ENCODE peak calls at places on chromosomes 16 and 17, in ten cellular contexts. Y is cardiac muscle cell, O is upper lobe of right lung, G is small intestine, A is ascending aorta, U is adrenal gland, K is stomach, T is astrocyte, P is A549, W is PC-9. F is an unnamed sample.

GRCh38 chr16:914453-914852 is 56.3 kb downstream of the LMF1 start:
- DNase-seq in Y (peak; percentile 7), O (no peak), G (peak; percentile 12), A (no peak), U (no peak), K (no peak), T (peak; percentile 12), P (peak; percentile 15), W (no peak), F (no peak)

GRCh38 chr17:81481011-81481799 is 31.4 kb downstream of the ACTG1 start:
- DNase-seq in Y (peak; percentile 81), O (peak; percentile 83), G (peak; percentile 77), A (peak; percentile 86), U (peak; percentile 77), K (peak; percentile 78), T (peak; percentile 23), P (peak; percentile 52), W (no peak), F (peak; percentile 81)

GRCh38 chr16:52921104-52921503 is 131.6 kb downstream of the CHD9NB start:
- DNase-seq in Y (no peak), O (no peak), G (no peak), A (no peak), U (no peak), K (no peak), T (no peak), P (no peak), W (no peak), F (no peak)

GRCh38 chr17:41464682-41465081 is 2.5 kb downstream of the KRT32 start:
- DNase-seq in Y (peak; percentile 88), O (no peak), G (peak; percentile 45), A (no peak), U (peak; percentile 65), K (peak; percentile 59), T (peak; percentile 95), P (peak; percentile 50), W (peak; percentile 93), F (no peak)

GRCh38 chr17:11944587-11944986 is 52.7 kb downstream of the ZNF18 start:
- DNase-seq in Y (no peak), O (no peak), G (no peak), A (no peak), U (no peak), K (no peak), T (peak; percentile 34), P (peak; percentile 26), W (no peak), F (no peak)

GRCh38 chr17:15510361-15510760 is 42.9 kb upstream of the CDRT4 start:
- DNase-seq in Y (peak; percentile 58), O (no peak), G (no peak), A (peak; percentile 85), U (no peak), K (no peak), T (peak; percentile 80), P (peak; percentile 41), W (no peak), F (no peak)

GRCh38 chr17:37388266-37388665 is 12.5 kb downstream of the C17orf78 start:
- DNase-seq in Y (no peak), O (no peak), G (no peak), A (no peak), U (no peak), K (no peak), T (peak; percentile 65), P (no peak), W (no peak), F (no peak)

GRCh38 chr17:47239663-47240374 is 13.8 kb upstream of the ITGB3 start:
- DNase-seq in Y (peak; percentile 98), O (no peak), G (peak; percentile 31), A (peak; percentile 98), U (peak; percentile 97), K (peak; percentile 50), T (peak; percentile 96), P (peak; percentile 75), W (peak; percentile 97), F (no peak)

GRCh38 chr17:17437893-17438292 is 38.9 kb upstream of the MED9 start:
- DNase-seq in Y (no peak), O (no peak), G (no peak), A (no peak), U (no peak), K (no peak), T (no peak), P (no peak), W (no peak), F (no peak)
- H3K4me1 ChIP-seq in Y (peaks cover 6% of the 10 kb centered on the region), O (no peaks in the 10 kb centered on the region), G (no peaks in the 10 kb centered on the region), A (no peaks in the 10 kb centered on the region), U (no peaks in the 10 kb centered on the region), K (peaks cover 7% of the 10 kb centered on the region), T (peaks cover 24% of the 10 kb centered on the region), P (peaks cover 55% of the 10 kb centered on the region), W (no peaks in the 10 kb centered on the region), F (peaks cover 6% of the 10 kb centered on the region)

GRCh38 chr17:1000597-1001490 is 3.9 kb downstream of the TIMM22 start:
- DNase-seq in Y (peak; percentile 82), O (no peak), G (no peak), A (peak; percentile 70), U (peak; percentile 69), K (peak; percentile 63), T (peak; percentile 26), P (no peak), W (no peak), F (no peak)

GRCh38 chr17:996554-997344 is at the start of gene TIMM22:
- DNase-seq in Y (peak; percentile 99), O (peak; percentile 96), G (peak; percentile 96), A (peak; percentile 95), U (peak; percentile 96), K (peak; percentile 93), T (peak; percentile 96), P (peak; percentile 100), W (peak; percentile 94), F (peak; percentile 100)

GRCh38 chr17:1002412-1002753 is 5.5 kb downstream of the TIMM22 start:
- DNase-seq in Y (no peak), O (no peak), G (no peak), A (peak; percentile 66), U (no peak), K (no peak), T (peak; percentile 27), P (no peak), W (no peak), F (no peak)

GRCh38 chr17:1001640-1002411 is 4.9 kb downstream of the TIMM22 start:
- DNase-seq in Y (peak; percentile 60), O (no peak), G (no peak), A (peak; percentile 82), U (peak; percentile 75), K (no peak), T (peak; percentile 72), P (no peak), W (no peak), F (no peak)

DNA sequence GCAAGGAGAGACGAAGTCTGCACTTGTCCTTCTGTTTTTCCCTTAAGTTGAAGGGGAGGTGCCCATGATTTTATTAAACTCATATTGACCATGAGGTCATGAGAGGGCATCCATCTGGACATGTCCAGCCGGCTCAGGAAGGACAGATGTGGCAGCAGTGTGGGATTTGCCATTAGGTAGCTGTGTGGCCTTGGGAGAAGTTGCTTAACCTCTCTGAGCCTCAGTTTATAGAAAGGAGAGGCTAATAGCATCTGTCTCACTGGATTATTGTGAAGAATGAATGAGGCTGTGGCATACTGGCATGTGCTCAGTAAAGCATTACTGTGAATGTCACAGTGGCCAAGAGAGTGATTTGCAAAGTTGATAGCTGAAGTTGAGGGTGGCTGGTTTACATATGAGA is 1.2 kb downstream of the TIMM22 start:
- DNase-seq in Y (no peak), O (no peak), G (no peak), A (no peak), U (no peak), K (no peak), T (no peak), P (no peak), W (no peak), F (no peak)
- H3K4me3 ChIP-seq in Y (peak overlapping the region; percentile 95), O (peak overlapping the region; percentile 99), G (peak overlapping the region; percentile 93), A (peak overlapping the region; percentile 86), U (no peak overlapping the region), K (peak overlapping the region; percentile 100), T (peak overlapping the region; percentile 99), P (peak overlapping the region; percentile 88), W (peak overlapping the region; percentile 86), F (peak overlapping the region; percentile 94)

DNA sequence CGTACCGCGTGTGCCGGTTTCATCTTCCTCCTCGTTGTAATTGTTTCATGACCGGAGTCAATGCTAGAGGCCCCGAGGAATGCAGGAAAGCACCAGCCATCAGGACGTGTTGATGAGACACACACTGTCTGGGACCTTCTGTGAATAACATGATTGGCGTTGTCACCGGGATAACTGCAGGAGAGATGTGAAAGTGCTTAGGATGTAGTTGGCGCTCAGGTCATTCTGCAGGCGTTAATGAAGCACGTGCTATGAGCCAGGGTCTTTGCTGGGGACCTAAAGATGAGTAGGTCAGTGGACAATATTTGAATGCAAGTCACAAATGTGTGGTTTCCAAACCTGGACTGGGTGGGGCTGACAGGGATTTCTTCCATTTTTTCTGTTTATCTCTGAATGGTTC is 181.6 kb upstream of the HSBP1 start:
- DNase-seq in Y (no peak), O (no peak), G (no peak), A (no peak), U (no peak), K (no peak), T (no peak), P (no peak), W (no peak), F (no peak)
- H3K9me3 ChIP-seq in Y (no peaks in the 10 kb centered on the region), O (no peaks in the 10 kb centered on the region), G (no peaks in the 10 kb centered on the region), A (no peaks in the 10 kb centered on the region), U (no peaks in the 10 kb centered on the region), K (no peaks in the 10 kb centered on the region), T (no peaks in the 10 kb centered on the region), P (no peaks in the 10 kb centered on the region), W (no peaks in the 10 kb centered on the region), F (no peaks in the 10 kb centered on the region)

GRCh38 chr16:89319883-89320716 is 102.6 kb downstream of the ZNF778 start:
- DNase-seq in Y (peak; percentile 71), O (no peak), G (peak; percentile 64), A (peak; percentile 83), U (peak; percentile 93), K (peak; percentile 51), T (peak; percentile 82), P (peak; percentile 79), W (peak; percentile 92), F (no peak)

GRCh38 chr16:89320717-89321501 is 103.4 kb downstream of the ZNF778 start:
- DNase-seq in Y (peak; percentile 61), O (no peak), G (peak; percentile 84), A (no peak), U (peak; percentile 88), K (peak; percentile 60), T (peak; percentile 69), P (peak; percentile 56), W (peak; percentile 60), F (peak; percentile 81)

GRCh38 chr16:89323120-89323960 is 105.8 kb downstream of the ZNF778 start:
- DNase-seq in Y (no peak), O (no peak), G (no peak), A (no peak), U (no peak), K (no peak), T (no peak), P (no peak), W (no peak), F (no peak)

GRCh38 chr16:89324056-89325010 is 106.8 kb downstream of the ZNF778 start:
- DNase-seq in Y (peak; percentile 60), O (peak; percentile 36), G (no peak), A (no peak), U (no peak), K (no peak), T (peak; percentile 95), P (no peak), W (no peak), F (no peak)

DNA sequence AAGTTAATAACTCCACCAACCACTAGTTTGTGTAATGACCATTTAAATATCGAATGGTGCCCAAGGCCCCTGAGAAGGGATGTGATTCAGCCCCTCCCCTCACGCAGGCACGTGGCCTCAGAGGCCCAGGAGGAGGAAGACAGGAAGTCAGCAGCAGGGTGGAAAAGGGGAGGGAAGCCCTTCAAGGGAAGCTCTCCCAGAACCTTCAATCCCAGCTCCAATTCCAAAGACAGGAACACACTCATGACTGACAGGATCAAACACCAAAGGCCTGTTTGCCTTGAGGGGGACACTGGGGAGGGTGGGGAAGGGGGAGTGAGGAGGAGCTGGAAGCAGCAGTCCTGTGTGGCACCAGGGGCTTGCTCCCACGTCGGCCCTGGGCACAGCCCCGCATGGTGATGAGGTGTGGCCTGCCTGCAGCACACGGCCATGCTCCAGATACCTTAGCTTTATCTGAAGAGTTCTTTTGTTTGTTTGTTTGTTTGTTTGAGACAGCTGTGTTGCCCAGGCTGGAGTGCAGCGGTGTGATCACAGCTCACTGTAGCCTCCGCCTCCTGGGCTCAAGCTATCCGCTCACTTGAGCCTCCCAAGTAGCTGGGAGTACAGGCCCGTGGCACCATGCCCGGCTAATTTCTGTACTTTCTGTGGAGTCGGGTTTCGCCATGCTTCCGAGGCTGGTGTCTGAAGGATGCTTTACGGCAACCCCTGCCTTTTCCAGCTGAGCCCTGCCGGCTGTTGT is 105.0 kb downstream of the ZNF778 start:
- DNase-seq in Y (peak; percentile 91), O (peak; percentile 87), G (no peak), A (no peak), U (peak; percentile 78), K (no peak), T (peak; percentile 65), P (peak; percentile 60), W (peak; percentile 56), F (peak; percentile 88)
- H3K4me1 ChIP-seq in Y (peaks cover 76% of the 10 kb centered on the region), O (peaks cover 88% of the 10 kb centered on the region), G (peaks cover 19% of the 10 kb centered on the region), A (peaks cover 31% of the 10 kb centered on the region), U (peaks cover 59% of the 10 kb centered on the region), K (peaks cover 84% of the 10 kb centered on the region), T (peaks cover 86% of the 10 kb centered on the region), P (peaks cover 97% of the 10 kb centered on the region), W (peaks cover 98% of the 10 kb centered on the region), F (peaks cover 22% of the 10 kb centered on the region)

F was measured in endodermal cell.